ENCODE peak calls at places on chromosomes 13 and 19, in nine cellular contexts. One of them, this sample, is unnamed.
A peak's percentile ranks its signal among the peaks of the same experiment; 100 is the strongest.

GRCh38 chr19:6890421-6890913 is 3.1 kb downstream of the ADGRE1 start:
- DNase-seq in DMS153: no peak
- DNase-seq in cerebellar nuclear complex: no peak
- DNase-seq in putamen: no peak
- DNase-seq in uterus: no peak
- DNase-seq in tibial nerve: no peak
- DNase-seq in SJCRH30: no peak
- DNase-seq in RCC 7860: no peak
- DNase-seq in body of pancreas: no peak
- DNase-seq in this sample: no peak

GRCh38 chr19:40284501-40285352 is at the start of gene AKT2:
- DNase-seq in tibial nerve: no peak
- DNase-seq in DMS153: no peak
- DNase-seq in body of pancreas: peak; percentile 12
- DNase-seq in SJCRH30: peak; percentile 84
- DNase-seq in RCC 7860: no peak
- DNase-seq in putamen: peak; percentile 74
- DNase-seq in uterus: peak; percentile 64
- DNase-seq in cerebellar nuclear complex: no peak
- DNase-seq in this sample: peak; percentile 72

GRCh38 chr13:105466376-105466775 is 1069.1 kb downstream of the EFNB2 start:
- DNase-seq in DMS153: no peak
- DNase-seq in cerebellar nuclear complex: no peak
- DNase-seq in tibial nerve: no peak
- DNase-seq in uterus: no peak
- DNase-seq in RCC 7860: no peak
- DNase-seq in putamen: no peak
- DNase-seq in body of pancreas: no peak
- DNase-seq in SJCRH30: no peak
- DNase-seq in this sample: no peak

GRCh38 chr19:16587031-16588023 is 15.1 kb upstream of the SLC35E1 start:
- DNase-seq in cerebellar nuclear complex: no peak
- DNase-seq in tibial nerve: peak; percentile 32
- DNase-seq in SJCRH30: no peak
- DNase-seq in uterus: no peak
- DNase-seq in RCC 7860: no peak
- DNase-seq in putamen: no peak
- DNase-seq in body of pancreas: peak; percentile 62
- DNase-seq in DMS153: no peak
- DNase-seq in this sample: no peak

GRCh38 chr13:42696191-42696590 is 85.2 kb upstream of the FAM216B start:
- DNase-seq in DMS153: no peak
- DNase-seq in tibial nerve: no peak
- DNase-seq in cerebellar nuclear complex: no peak
- DNase-seq in putamen: no peak
- DNase-seq in RCC 7860: peak; percentile 10
- DNase-seq in uterus: no peak
- DNase-seq in body of pancreas: no peak
- DNase-seq in SJCRH30: no peak
- DNase-seq in this sample: no peak

GRCh38 chr13:47081850-47082249 is 185.0 kb upstream of the HTR2A start:
- DNase-seq in RCC 7860: no peak
- DNase-seq in body of pancreas: no peak
- DNase-seq in cerebellar nuclear complex: no peak
- DNase-seq in DMS153: no peak
- DNase-seq in putamen: peak; percentile 39
- DNase-seq in uterus: no peak
- DNase-seq in tibial nerve: no peak
- DNase-seq in SJCRH30: no peak
- DNase-seq in this sample: no peak

GRCh38 chr19:34325961-34326360 is 39.0 kb upstream of the GPI start:
- DNase-seq in body of pancreas: no peak
- DNase-seq in DMS153: no peak
- DNase-seq in putamen: no peak
- DNase-seq in uterus: no peak
- DNase-seq in RCC 7860: no peak
- DNase-seq in SJCRH30: no peak
- DNase-seq in cerebellar nuclear complex: no peak
- DNase-seq in tibial nerve: no peak
- DNase-seq in this sample: no peak

GRCh38 chr19:33872445-33873320 is 76.0 kb downstream of the KCTD15 start:
- DNase-seq in cerebellar nuclear complex: no peak
- DNase-seq in putamen: no peak
- DNase-seq in DMS153: no peak
- DNase-seq in RCC 7860: no peak
- DNase-seq in SJCRH30: no peak
- DNase-seq in uterus: no peak
- DNase-seq in tibial nerve: no peak
- DNase-seq in body of pancreas: no peak
- DNase-seq in this sample: no peak

GRCh38 chr13:39102981-39103490 is 64.8 kb downstream of the NHLRC3 start:
- DNase-seq in uterus: no peak
- DNase-seq in SJCRH30: no peak
- DNase-seq in cerebellar nuclear complex: no peak
- DNase-seq in DMS153: no peak
- DNase-seq in RCC 7860: no peak
- DNase-seq in body of pancreas: no peak
- DNase-seq in tibial nerve: no peak
- DNase-seq in putamen: peak; percentile 79
- DNase-seq in this sample: no peak

GRCh38 chr19:41223431-41224234 is 4.6 kb downstream of the AXL start:
- DNase-seq in putamen: no peak
- DNase-seq in SJCRH30: peak; percentile 86
- DNase-seq in cerebellar nuclear complex: no peak
- DNase-seq in body of pancreas: peak; percentile 13
- DNase-seq in uterus: no peak
- DNase-seq in tibial nerve: no peak
- DNase-seq in RCC 7860: peak; percentile 93
- DNase-seq in DMS153: no peak
- DNase-seq in this sample: peak; percentile 93

GRCh38 chr13:109704771-109705628 is 81.4 kb downstream of the IRS2 start:
- DNase-seq in uterus: peak; percentile 26
- DNase-seq in RCC 7860: no peak
- DNase-seq in cerebellar nuclear complex: no peak
- DNase-seq in body of pancreas: peak; percentile 64
- DNase-seq in tibial nerve: no peak
- DNase-seq in putamen: no peak
- DNase-seq in DMS153: peak; percentile 85
- DNase-seq in SJCRH30: no peak
- DNase-seq in this sample: no peak

GRCh38 chr13:109787135-109787954 is 962 bp upstream of the IRS2 start:
- DNase-seq in DMS153: peak; percentile 44
- DNase-seq in body of pancreas: peak; percentile 49
- DNase-seq in RCC 7860: no peak
- DNase-seq in uterus: peak; percentile 31
- DNase-seq in cerebellar nuclear complex: no peak
- DNase-seq in SJCRH30: peak; percentile 43
- DNase-seq in putamen: no peak
- DNase-seq in tibial nerve: no peak
- DNase-seq in this sample: peak; percentile 73

GRCh38 chr19:48844472-48844871 is 8.2 kb upstream of the HSD17B14 start:
- DNase-seq in RCC 7860: peak; percentile 32
- DNase-seq in uterus: no peak
- DNase-seq in body of pancreas: no peak
- DNase-seq in putamen: no peak
- DNase-seq in DMS153: no peak
- DNase-seq in SJCRH30: peak; percentile 30
- DNase-seq in cerebellar nuclear complex: no peak
- DNase-seq in tibial nerve: no peak
- DNase-seq in this sample: no peak

GRCh38 chr13:98541211-98541610 is 35.7 kb downstream of the STK24 start:
- DNase-seq in tibial nerve: no peak
- DNase-seq in SJCRH30: no peak
- DNase-seq in putamen: no peak
- DNase-seq in uterus: no peak
- DNase-seq in DMS153: no peak
- DNase-seq in cerebellar nuclear complex: no peak
- DNase-seq in body of pancreas: no peak
- DNase-seq in RCC 7860: no peak
- DNase-seq in this sample: no peak

GRCh38 chr19:19464339-19465098 is 50.8 kb downstream of the TSSK6 start:
- DNase-seq in body of pancreas: peak; percentile 79
- DNase-seq in uterus: no peak
- DNase-seq in RCC 7860: no peak
- DNase-seq in cerebellar nuclear complex: no peak
- DNase-seq in putamen: no peak
- DNase-seq in tibial nerve: no peak
- DNase-seq in SJCRH30: no peak
- DNase-seq in DMS153: no peak
- DNase-seq in this sample: no peak

GRCh38 chr19:46142294-46142693 is 5.7 kb upstream of the IGFL2 start:
- DNase-seq in putamen: no peak
- DNase-seq in cerebellar nuclear complex: no peak
- DNase-seq in DMS153: no peak
- DNase-seq in body of pancreas: no peak
- DNase-seq in SJCRH30: no peak
- DNase-seq in RCC 7860: no peak
- DNase-seq in tibial nerve: no peak
- DNase-seq in uterus: no peak
- DNase-seq in this sample: no peak

GRCh38 chr19:54586397-54586796 is 7.0 kb upstream of the LILRA1 start:
- DNase-seq in tibial nerve: no peak
- DNase-seq in body of pancreas: no peak
- DNase-seq in uterus: no peak
- DNase-seq in RCC 7860: no peak
- DNase-seq in cerebellar nuclear complex: no peak
- DNase-seq in putamen: no peak
- DNase-seq in SJCRH30: no peak
- DNase-seq in DMS153: no peak
- DNase-seq in this sample: no peak

GRCh38 chr13:98175823-98176222 is 1.2 kb downstream of the RNF113B start:
- DNase-seq in DMS153: no peak
- DNase-seq in tibial nerve: no peak
- DNase-seq in body of pancreas: no peak
- DNase-seq in putamen: no peak
- DNase-seq in cerebellar nuclear complex: no peak
- DNase-seq in SJCRH30: no peak
- DNase-seq in uterus: no peak
- DNase-seq in RCC 7860: no peak
- DNase-seq in this sample: no peak

GRCh38 chr19:40803857-40804782 is 5.1 kb downstream of the EGLN2 start:
- DNase-seq in tibial nerve: no peak
- DNase-seq in SJCRH30: no peak
- DNase-seq in DMS153: no peak
- DNase-seq in cerebellar nuclear complex: no peak
- DNase-seq in RCC 7860: no peak
- DNase-seq in body of pancreas: peak; percentile 80
- DNase-seq in uterus: peak; percentile 51
- DNase-seq in putamen: no peak
- DNase-seq in this sample: no peak

GRCh38 chr13:48370815-48371214 is 42.1 kb downstream of the LPAR6 start:
- DNase-seq in SJCRH30: no peak
- DNase-seq in cerebellar nuclear complex: no peak
- DNase-seq in uterus: no peak
- DNase-seq in RCC 7860: no peak
- DNase-seq in tibial nerve: no peak
- DNase-seq in DMS153: no peak
- DNase-seq in putamen: no peak
- DNase-seq in body of pancreas: no peak
- DNase-seq in this sample: no peak

GRCh38 chr19:17419491-17420266 is at the start of gene MVB12A:
- DNase-seq in uterus: peak; percentile 98
- DNase-seq in SJCRH30: peak; percentile 99
- DNase-seq in tibial nerve: peak; percentile 94
- DNase-seq in cerebellar nuclear complex: peak; percentile 84
- DNase-seq in RCC 7860: peak; percentile 98
- DNase-seq in DMS153: peak; percentile 98
- DNase-seq in putamen: peak; percentile 99
- DNase-seq in body of pancreas: peak; percentile 98
- DNase-seq in this sample: peak; percentile 96

GRCh38 chr19:47587295-47587694 is 14.3 kb upstream of the ZNF541 start:
- DNase-seq in RCC 7860: peak; percentile 26
- DNase-seq in body of pancreas: no peak
- DNase-seq in DMS153: no peak
- DNase-seq in cerebellar nuclear complex: no peak
- DNase-seq in SJCRH30: no peak
- DNase-seq in tibial nerve: no peak
- DNase-seq in putamen: no peak
- DNase-seq in uterus: no peak
- DNase-seq in this sample: no peak

GRCh38 chr13:20118268-20119140 is 42.3 kb downstream of the GJA3 start:
- DNase-seq in putamen: peak; percentile 57
- DNase-seq in cerebellar nuclear complex: no peak
- DNase-seq in tibial nerve: no peak
- DNase-seq in DMS153: no peak
- DNase-seq in uterus: peak; percentile 48
- DNase-seq in SJCRH30: peak; percentile 64
- DNase-seq in body of pancreas: peak; percentile 67
- DNase-seq in RCC 7860: no peak
- DNase-seq in this sample: peak; percentile 26

This sample was measured in H54.